ENCODE peak calls at places on chromosome 22, in four cellular contexts. R, Y, O and F are unnamed samples.

GRCh38 chr22:50171319-50171964 is 911 bp downstream of the PANX2 start:
- DNase-seq in O (no peak), R (no peak), Y (no peak), F (no peak)

GRCh38 chr22:44451016-44451415 is 47.0 kb downstream of the RTL6 start:
- DNase-seq in R (no peak), Y (no peak), O (no peak), F (no peak)

GRCh38 chr22:35783943-35784614 is 66.4 kb downstream of the APOL5 start:
- DNase-seq in R (no peak), O (peak), Y (peak), F (peak)

GRCh38 chr22:19807161-19807913 is 46.8 kb downstream of the TBX1 start:
- DNase-seq in O (no peak), Y (no peak), R (no peak), F (no peak)

GRCh38 chr22:25364736-25365241 is 145.3 kb downstream of the CRYBB2 start:
- DNase-seq in Y (no peak), O (no peak), R (no peak), F (no peak)

GRCh38 chr22:27780161-27780575 is 21.4 kb downstream of the MN1 start:
- DNase-seq in O (no peak), R (no peak), Y (no peak), F (no peak)

GRCh38 chr22:30930228-30930627 is 38.3 kb downstream of the MORC2 start:
- DNase-seq in O (no peak), R (no peak), Y (no peak), F (no peak)

GRCh38 chr22:41204066-41204465 is 1.0 kb upstream of the L3MBTL2 start:
- DNase-seq in R (no peak), O (no peak), Y (no peak), F (no peak)

GRCh38 chr22:41288245-41288946 is 2.4 kb upstream of the RANGAP1 start:
- DNase-seq in Y (peak), O (peak), R (no peak), F (peak)

GRCh38 chr22:20021196-20022181 is 579 bp downstream of the TANGO2 start:
- DNase-seq in O (no peak), R (peak), Y (peak), F (no peak)

GRCh38 chr22:46081831-46082210 is 68.5 kb upstream of the PPARA start:
- DNase-seq in O (no peak), R (no peak), Y (no peak), F (peak)

GRCh38 chr22:46735747-46736608 is 2.1 kb downstream of the CERK start:
- DNase-seq in R (no peak), Y (no peak), O (no peak), F (no peak)

GRCh38 chr22:48740086-48740730 is 1087.5 kb downstream of the BRD1 start:
- DNase-seq in R (no peak), Y (no peak), O (no peak), F (no peak)

GRCh38 chr22:17780116-17780740 is 6.0 kb upstream of the BID start:
- DNase-seq in Y (no peak), R (no peak), O (no peak), F (no peak)
- H3K27ac ChIP-seq in Y (no peak), R (no peak), O (no peak), F (no peak)

DNA sequence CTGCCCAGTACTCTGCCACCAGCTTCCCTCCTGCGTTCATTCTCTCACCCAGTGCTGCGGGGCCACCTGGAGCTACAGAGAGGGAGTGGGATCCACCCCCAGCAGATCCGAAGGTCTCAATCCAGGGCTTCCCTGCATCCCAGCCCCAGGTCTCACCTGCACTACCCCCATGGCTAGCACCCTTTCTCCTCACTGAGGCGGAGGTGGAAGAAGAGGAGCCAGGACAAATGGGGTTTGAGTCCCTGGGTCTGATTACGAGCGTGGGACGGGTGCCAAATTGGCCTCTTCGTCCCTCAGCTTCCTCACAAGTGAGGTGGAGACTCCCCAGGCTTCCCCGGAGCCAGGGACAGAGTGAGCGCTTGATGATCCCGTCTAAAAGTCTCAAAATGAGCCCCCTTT is 64.2 kb downstream of the NFAM1 start:
- DNase-seq in O (no peak), Y (peak), R (no peak), F (no peak)
- H3K27ac ChIP-seq in O (no peak), Y (no peak), R (peak), F (no peak)

GRCh38 chr22:22669093-22669492 is 24.7 kb downstream of the GGTLC2 start:
- DNase-seq in R (no peak), Y (no peak), O (no peak), F (no peak)
- H3K27ac ChIP-seq in R (no peak), Y (no peak), O (no peak), F (no peak)

GRCh38 chr22:23275751-23276150 is 95.4 kb downstream of the BCR start:
- DNase-seq in Y (no peak), R (no peak), O (no peak), F (no peak)
- H3K27ac ChIP-seq in Y (no peak), R (no peak), O (peak), F (no peak)

DNA sequence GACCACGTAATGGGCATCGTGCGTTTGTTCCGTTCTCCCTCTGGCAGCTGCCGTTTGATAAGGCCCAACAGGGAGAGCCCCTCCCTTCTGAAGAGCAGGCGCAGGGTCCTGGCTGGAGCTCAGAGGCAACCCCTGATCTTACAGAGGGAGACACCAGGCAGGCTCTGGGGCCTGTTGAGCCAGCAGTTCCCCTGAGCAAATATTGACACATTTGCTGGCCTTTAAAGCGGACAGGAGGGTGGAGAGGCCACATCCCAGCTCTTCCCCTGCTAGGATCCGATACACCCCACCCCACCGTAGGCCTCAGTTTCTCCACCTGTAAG is 11.8 kb upstream of the C1QTNF6 start:
- DNase-seq in O (no peak), R (no peak), Y (peak), F (no peak)
- H3K27ac ChIP-seq in O (peak), R (peak), Y (peak), F (no peak)